ENCODE peak calls at places on chromosomes 7 and 10, in seven cellular contexts. Z is CD4-positive, alpha-beta T cell; S is ovary; U is uterus; N is pancreas; F is upper lobe of right lung; D is iPS DF 6.9. K is an unnamed sample.

GRCh38 chr10:116429288-116429977 is 1.8 kb downstream of the PNLIPRP3 start:
- DNase-seq in F (no peak), U (no peak), D (no peak), S (no peak), N (no peak), Z (no peak), K (no peak)

GRCh38 chr10:43809211-43809930 is 160.7 kb upstream of the ZNF32 start:
- DNase-seq in F (no peak), Z (no peak), U (no peak), S (no peak), D (no peak), N (no peak), K (no peak)

GRCh38 chr7:38858281-38858884 is 50.6 kb downstream of the VPS41 start:
- DNase-seq in U (no peak), D (no peak), F (no peak), Z (no peak), S (no peak), N (no peak), K (no peak)

GRCh38 chr7:99324966-99325596 is 617 bp upstream of the ARPC1A start:
- DNase-seq in F (no peak), N (no peak), D (no peak), Z (no peak), U (no peak), S (peak; percentile 20), K (no peak)

GRCh38 chr7:138065827-138066226 is 10.4 kb upstream of the AKR1D1 start:
- DNase-seq in S (no peak), D (no peak), F (no peak), Z (no peak), N (no peak), U (no peak), K (no peak)

GRCh38 chr10:6713120-6713519 is 133.0 kb upstream of the PRKCQ start:
- DNase-seq in N (no peak), D (no peak), S (no peak), U (no peak), Z (no peak), F (no peak), K (no peak)

GRCh38 chr10:51547941-51548340 is 151.5 kb downstream of the CSTF2T start:
- DNase-seq in S (peak; percentile 44), U (no peak), F (no peak), Z (no peak), N (no peak), D (no peak), K (no peak)

GRCh38 chr10:88270871-88271713 is 312.0 kb downstream of the RNLS start:
- DNase-seq in F (no peak), Z (no peak), U (no peak), N (no peak), D (no peak), S (no peak), K (no peak)

GRCh38 chr7:46191776-46192175 is 270.7 kb upstream of the IGFBP3 start:
- DNase-seq in F (no peak), N (no peak), U (no peak), D (no peak), S (no peak), Z (no peak), K (no peak)

GRCh38 chr7:142808802-142809583 is 38.2 kb downstream of the PRSS2 start:
- DNase-seq in N (no peak), D (no peak), U (no peak), F (no peak), Z (peak; percentile 96), S (no peak), K (no peak)

GRCh38 chr7:50531928-50532327 is 33.3 kb downstream of the DDC start:
- DNase-seq in S (no peak), Z (no peak), N (no peak), U (no peak), F (no peak), D (no peak), K (no peak)

GRCh38 chr7:71497233-71497946 is 365.4 kb downstream of the GALNT17 start:
- DNase-seq in S (peak; percentile 36), Z (no peak), D (no peak), U (peak; percentile 35), N (no peak), F (no peak), K (no peak)

GRCh38 chr10:43384252-43385221 is 13.1 kb downstream of the FXYD4 start:
- DNase-seq in Z (no peak), F (peak; percentile 3), U (no peak), D (no peak), S (no peak), N (no peak), K (no peak)

GRCh38 chr10:44352316-44353127 is 32.4 kb downstream of the CXCL12 start:
- DNase-seq in Z (no peak), S (no peak), U (peak; percentile 67), N (peak; percentile 90), F (peak; percentile 61), D (no peak), K (no peak)

GRCh38 chr10:48399056-48399541 is 92.6 kb downstream of the MAPK8 start:
- DNase-seq in F (no peak), N (no peak), S (no peak), D (no peak), Z (no peak), U (no peak), K (no peak)

GRCh38 chr7:154698726-154699291 is 304.1 kb downstream of the PAXIP1 start:
- DNase-seq in F (no peak), S (no peak), Z (no peak), N (peak; percentile 42), U (no peak), D (peak; percentile 43), K (no peak)

GRCh38 chr7:3455826-3456444 is 154.9 kb downstream of the SDK1 start:
- DNase-seq in N (no peak), D (no peak), Z (no peak), U (no peak), S (no peak), F (no peak), K (no peak)

GRCh38 chr10:51700228-51700835 is 937 bp upstream of the CSTF2T start:
- DNase-seq in N (peak; percentile 71), F (no peak), U (peak; percentile 23), Z (peak; percentile 5), D (no peak), S (peak; percentile 71), K (no peak)

GRCh38 chr7:82375068-82375467 is 68.5 kb downstream of the CACNA2D1 start:
- DNase-seq in N (no peak), Z (no peak), D (no peak), U (no peak), F (no peak), S (no peak), K (no peak)

GRCh38 chr7:116525913-116526857 is 1.3 kb downstream of the CAV1 start:
- DNase-seq in U (peak; percentile 83), D (no peak), F (peak; percentile 90), N (peak; percentile 71), S (peak; percentile 78), Z (peak; percentile 28), K (no peak)

GRCh38 chr10:15585303-15585715 is 134.4 kb downstream of the ITGA8 start:
- DNase-seq in S (peak; percentile 52), Z (no peak), D (peak; percentile 43), F (peak; percentile 67), N (peak; percentile 34), U (peak; percentile 40), K (peak; percentile 29)

GRCh38 chr7:96093435-96093834 is 228.5 kb downstream of the SLC25A13 start:
- DNase-seq in F (no peak), D (no peak), S (no peak), U (no peak), N (no peak), Z (no peak), K (no peak)

GRCh38 chr7:74395745-74396311 is 57.9 kb upstream of the GTF2IRD1 start:
- DNase-seq in D (no peak), N (no peak), U (no peak), Z (no peak), S (no peak), F (no peak), K (no peak)
- H3K27ac ChIP-seq in D (no peak overlapping the region), N (no peak overlapping the region), U (no peak overlapping the region), Z (no peak overlapping the region), S (no peak overlapping the region), F (no peak overlapping the region), K (no peak overlapping the region)

GRCh38 chr10:108673756-108674155 is 1249.6 kb downstream of the XPNPEP1 start:
- DNase-seq in D (no peak), N (no peak), U (no peak), F (no peak), S (no peak), Z (no peak), K (no peak)
- H3K27ac ChIP-seq in D (no peak overlapping the region), N (no peak overlapping the region), U (no peak overlapping the region), F (no peak overlapping the region), S (no peak overlapping the region), Z (no peak overlapping the region), K (no peak overlapping the region)

DNA sequence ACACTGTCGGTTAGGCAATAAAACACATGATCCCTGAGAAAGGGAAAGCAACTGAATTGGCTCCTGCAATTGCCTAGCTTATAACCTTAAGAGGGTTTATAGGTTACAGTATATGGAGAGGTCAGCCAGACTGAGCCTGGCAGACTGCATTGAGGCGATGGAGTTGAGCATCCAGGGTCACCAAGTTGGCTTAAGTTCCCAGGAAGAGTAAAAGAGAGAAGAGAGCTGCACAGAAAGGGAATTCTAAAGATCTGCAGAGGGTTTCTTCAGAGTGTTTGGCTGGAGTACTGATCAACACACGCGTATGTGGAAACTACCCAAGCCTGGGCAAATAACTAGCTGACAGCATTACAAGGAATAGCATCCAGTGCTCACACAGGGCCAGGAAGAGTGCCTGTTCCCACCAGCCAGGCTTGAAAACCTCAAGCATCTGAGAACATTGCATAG is 11.2 kb downstream of the ANKMY2 start:
- DNase-seq in D (no peak), N (no peak), S (no peak), Z (no peak), U (peak; percentile 23), F (no peak), K (no peak)
- H3K27ac ChIP-seq in D (no peak overlapping the region), N (no peak overlapping the region), S (no peak overlapping the region), Z (no peak overlapping the region), U (peak overlapping the region; percentile 19), F (no peak overlapping the region), K (no peak overlapping the region)

GRCh38 chr7:106282374-106282773 is 2.4 kb downstream of the NAMPT start:
- DNase-seq in N (no peak), S (no peak), Z (no peak), F (no peak), D (no peak), U (no peak), K (no peak)
- H3K27ac ChIP-seq in N (peak overlapping the region; percentile 96), S (no peak overlapping the region), Z (no peak overlapping the region), F (peak overlapping the region; percentile 94), D (no peak overlapping the region), U (no peak overlapping the region), K (peak overlapping the region; percentile 35)

DNA sequence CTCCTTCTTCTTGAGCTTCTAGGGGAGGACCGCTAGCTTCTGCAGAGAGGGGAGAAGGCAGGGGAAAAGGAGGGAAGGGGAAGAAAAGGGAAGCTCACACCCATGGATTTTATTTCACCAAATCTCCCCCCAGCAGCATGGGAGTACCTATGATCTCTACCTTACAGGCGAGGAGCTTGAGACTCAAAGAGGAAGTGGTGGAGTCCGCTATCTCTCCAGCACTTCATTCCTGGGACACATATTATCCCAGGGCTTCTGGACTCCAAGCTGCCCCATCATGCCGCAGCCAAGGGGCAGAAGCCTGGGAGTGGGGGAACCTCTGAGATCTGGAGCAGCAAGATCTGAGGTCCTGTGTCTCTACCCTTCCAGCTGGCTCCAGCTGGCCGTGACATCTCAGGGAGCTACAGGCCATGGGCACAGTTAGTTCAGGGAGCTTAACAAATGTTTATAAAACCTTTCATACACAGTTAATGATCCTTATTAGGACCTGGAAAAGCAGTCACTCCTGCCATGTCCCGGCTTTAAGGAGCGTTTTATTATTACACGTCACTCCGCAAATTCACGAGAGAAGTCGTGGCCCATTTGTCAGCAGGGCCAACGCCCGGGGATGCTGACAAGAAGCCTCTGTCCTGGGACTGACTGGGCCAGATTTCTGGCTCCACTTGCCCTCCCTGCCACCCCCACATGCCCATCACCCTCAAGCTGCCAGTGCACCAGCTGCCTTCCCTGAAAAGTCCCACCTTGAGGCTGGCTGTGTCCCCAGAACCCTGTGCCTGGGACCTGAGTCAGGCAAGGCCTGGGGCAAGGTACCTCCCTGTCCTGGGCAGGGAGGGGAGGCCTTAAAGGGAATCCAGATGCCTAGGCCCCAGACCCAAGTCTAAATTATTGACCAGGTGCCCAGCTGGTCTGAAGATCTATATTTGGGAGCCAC is 132.1 kb upstream of the ZMIZ1 start:
- DNase-seq in U (no peak), N (no peak), D (no peak), F (peak; percentile 60), Z (no peak), S (no peak), K (no peak)
- H3K27ac ChIP-seq in U (no peak overlapping the region), N (no peak overlapping the region), D (no peak overlapping the region), F (peak overlapping the region; percentile 65), Z (no peak overlapping the region), S (no peak overlapping the region), K (no peak overlapping the region)